ENCODE peak calls at places on chromosomes 16 and 17, in five cellular contexts. L is H1, V is HepG2, P is K562, Y is GM12878. X is an unnamed sample.

GRCh38 chr16:66478733-66479511 is 51.8 kb downstream of the BEAN1 start:
- DNase-seq in V (peak), L (peak), P (peak), Y (peak), X (peak)

GRCh38 chr16:64626771-64627170 is 495.1 kb downstream of the CDH11 start:
- DNase-seq in Y (no peak), V (no peak), L (no peak), P (no peak), X (no peak)

GRCh38 chr16:29306953-29307597 is 99.4 kb downstream of the NPIPB11 start:
- DNase-seq in Y (no peak), L (no peak), V (no peak), P (no peak), X (no peak)

GRCh38 chr17:73907601-73907910 is 263.3 kb upstream of the SDK2 start:
- DNase-seq in L (no peak), Y (no peak), V (no peak), P (no peak), X (no peak)

GRCh38 chr16:6961704-6962103 is 370.9 kb upstream of the RBFOX1 start:
- DNase-seq in L (no peak), P (no peak), V (no peak), Y (no peak), X (no peak)

GRCh38 chr16:64012166-64012565 is 1109.7 kb downstream of the CDH11 start:
- DNase-seq in Y (no peak), L (no peak), V (no peak), P (no peak), X (no peak)

GRCh38 chr17:77254961-77255741 is 114.4 kb downstream of the SEC14L1 start:
- DNase-seq in Y (no peak), P (no peak), L (no peak), V (peak), X (peak)

GRCh38 chr16:19926449-19927390 is 42.1 kb upstream of the GPRC5B start:
- DNase-seq in Y (no peak), P (peak), L (no peak), V (peak), X (no peak)

GRCh38 chr16:14089283-14089823 is 18.2 kb downstream of the MRTFB start:
- DNase-seq in Y (no peak), L (no peak), V (no peak), P (no peak), X (no peak)

GRCh38 chr17:14815079-14815478 is 450.0 kb downstream of the PMP22 start:
- DNase-seq in Y (no peak), V (no peak), P (no peak), L (no peak), X (no peak)

GRCh38 chr16:48126801-48127644 is 28.8 kb downstream of the ABCC12 start:
- DNase-seq in L (no peak), Y (no peak), V (peak), P (no peak), X (no peak)

GRCh38 chr16:22638393-22639206 is 127.9 kb downstream of the NPIPB5 start:
- DNase-seq in Y (no peak), V (no peak), P (no peak), L (no peak), X (no peak)

GRCh38 chr17:50375858-50376538 is 3.0 kb downstream of the EME1 start:
- DNase-seq in V (no peak), Y (no peak), L (no peak), P (no peak), X (peak)

GRCh38 chr16:68257251-68257905 is 6.9 kb upstream of the SLC7A6 start:
- DNase-seq in P (no peak), Y (no peak), L (no peak), V (no peak), X (no peak)

GRCh38 chr17:74008196-74008595 is 195.3 kb upstream of the RPL38 start:
- DNase-seq in P (peak), V (peak), Y (no peak), L (peak), X (peak)

GRCh38 chr16:17964196-17964595 is 372.3 kb downstream of the NPIPA8 start:
- DNase-seq in V (no peak), P (no peak), Y (no peak), L (no peak), X (no peak)

GRCh38 chr17:27879987-27880608 is 13.1 kb downstream of the LYRM9 start:
- DNase-seq in Y (peak), V (peak), P (peak), L (peak), X (peak)

GRCh38 chr17:66283971-66284370 is 18.4 kb upstream of the PRKCA start:
- DNase-seq in V (no peak), L (peak), P (no peak), Y (no peak), X (no peak)

GRCh38 chr17:15169676-15170075 is 95.5 kb downstream of the PMP22 start:
- DNase-seq in Y (no peak), P (no peak), L (no peak), V (no peak), X (no peak)

GRCh38 chr17:1714488-1714979 is 4.4 kb upstream of the TLCD2 start:
- DNase-seq in L (peak), P (peak), V (peak), Y (no peak), X (peak)

GRCh38 chr16:81292936-81293335 is 21.8 kb upstream of the GAN start:
- DNase-seq in V (no peak), P (no peak), L (no peak), Y (no peak), X (no peak)

GRCh38 chr16:72124148-72124547 is 30.5 kb downstream of the DHX38 start:
- DNase-seq in L (peak), Y (no peak), V (no peak), P (no peak), X (no peak)

GRCh38 chr17:77365584-77366186 is 224.9 kb downstream of the SEC14L1 start:
- DNase-seq in L (no peak), P (peak), V (no peak), Y (no peak), X (peak)

GRCh38 chr17:6507535-6507934 is 48.8 kb downstream of the PITPNM3 start:
- DNase-seq in V (no peak), L (no peak), Y (no peak), P (no peak), X (no peak)

GRCh38 chr16:74568961-74569631 is 37.8 kb downstream of the GLG1 start:
- DNase-seq in L (no peak), Y (no peak), P (no peak), V (no peak), X (no peak)

GRCh38 chr17:3025421-3026124 is 37.8 kb downstream of the OR1D5 start:
- DNase-seq in Y (no peak), V (no peak), L (no peak), P (no peak), X (no peak)

GRCh38 chr16:88855736-88856121 is 1.0 kb downstream of the GALNS start:
- DNase-seq in V (no peak), L (no peak), Y (no peak), P (no peak), X (no peak)

GRCh38 chr16:64416232-64417010 is 705.4 kb downstream of the CDH11 start:
- DNase-seq in P (no peak), Y (no peak), V (no peak), L (no peak), X (no peak)

GRCh38 chr16:4212934-4213296 is 29.0 kb downstream of the SRL start:
- DNase-seq in Y (no peak), V (peak), L (no peak), P (no peak), X (no peak)

GRCh38 chr16:11297492-11298142 is 16.5 kb upstream of the PRM1 start:
- DNase-seq in Y (peak), L (peak), P (peak), V (peak), X (peak)

GRCh38 chr17:11467639-11468038 is 130.6 kb upstream of the DNAH9 start:
- DNase-seq in P (no peak), L (no peak), V (no peak), Y (no peak), X (no peak)

GRCh38 chr16:82175627-82176026 is 5.6 kb upstream of the MPHOSPH6 start:
- DNase-seq in L (no peak), V (no peak), P (no peak), Y (no peak), X (no peak)

GRCh38 chr16:3769942-3770341 is 52.6 kb upstream of the TRAP1 start:
- DNase-seq in P (no peak), Y (no peak), V (no peak), L (no peak), X (no peak)

GRCh38 chr17:5832886-5833285 is 237.3 kb upstream of the WSCD1 start:
- DNase-seq in L (no peak), Y (no peak), V (peak), P (no peak), X (no peak)

GRCh38 chr16:49355923-49356665 is 17.5 kb upstream of the C16orf78 start:
- DNase-seq in V (no peak), L (no peak), Y (no peak), P (no peak), X (no peak)

GRCh38 chr17:31339906-31340661 is 18.7 kb upstream of the EVI2A start:
- DNase-seq in V (no peak), L (no peak), P (peak), Y (no peak), X (no peak)

GRCh38 chr16:8849411-8850011 is 19.3 kb downstream of the CARHSP1 start:
- DNase-seq in Y (no peak), V (no peak), L (no peak), P (no peak), X (peak)

GRCh38 chr16:8851761-8852403 is 16.9 kb downstream of the CARHSP1 start:
- DNase-seq in V (no peak), Y (no peak), L (no peak), P (no peak), X (peak)

GRCh38 chr16:8848939-8849391 is 19.8 kb downstream of the CARHSP1 start:
- DNase-seq in Y (no peak), L (no peak), V (no peak), P (no peak), X (peak)

GRCh38 chr16:8848231-8848938 is 20.4 kb downstream of the CARHSP1 start:
- DNase-seq in P (no peak), L (no peak), Y (no peak), V (no peak), X (peak)

GRCh38 chr16:8850279-8850885 is 18.4 kb downstream of the CARHSP1 start:
- DNase-seq in Y (no peak), V (peak), P (no peak), L (no peak), X (peak)
- TF ChIP-seq YY1 in Y (no peak), V (no peak), P (no peak), L (no peak), X (no peak)

GRCh38 chr17:45783593-45784292 is 377 bp upstream of the CRHR1 start:
- DNase-seq in V (no peak), L (no peak), Y (no peak), P (peak), X (peak)
- TF ChIP-seq TAF1 in V (no peak), L (no peak), Y (no peak), P (no peak), X (no peak)

DNA sequence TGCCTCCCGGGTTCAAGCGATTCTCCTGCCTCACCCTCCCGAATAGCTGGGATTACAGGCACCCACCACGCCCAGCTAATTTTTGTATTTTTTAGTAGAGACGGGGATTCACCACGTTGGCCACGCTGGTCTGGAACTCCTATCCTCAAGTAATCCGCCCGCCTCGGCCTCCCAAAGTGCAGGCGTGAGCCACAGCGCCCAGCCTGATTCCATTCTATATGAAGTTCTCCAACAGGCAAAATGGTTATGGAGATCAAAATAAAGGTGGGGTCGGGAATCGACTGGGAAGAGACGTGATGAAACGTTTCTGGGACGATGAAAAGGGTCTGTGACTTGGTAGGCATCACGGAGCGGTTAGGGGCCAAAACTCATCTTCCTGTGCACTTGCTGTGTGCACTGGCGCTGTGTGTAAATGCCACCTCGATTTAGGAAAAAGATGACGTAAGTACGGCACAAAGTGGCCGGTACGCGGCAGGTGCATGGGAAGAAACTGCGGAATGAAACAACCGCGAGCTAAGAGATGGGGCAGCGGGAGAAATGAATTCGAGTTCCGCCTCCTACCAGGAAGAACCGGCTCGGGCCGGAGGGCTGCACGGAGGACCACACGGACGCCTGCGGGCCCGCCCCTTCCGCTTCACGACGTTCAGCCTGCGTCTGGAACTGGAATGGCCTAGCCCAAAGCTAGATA is 1.6 kb downstream of the TP53 start:
- DNase-seq in Y (no peak), P (peak), L (peak), V (peak), X (peak)
- TF ChIP-seq YY1 in Y (peak), P (peak), L (peak), V (peak), X (no peak)

DNA sequence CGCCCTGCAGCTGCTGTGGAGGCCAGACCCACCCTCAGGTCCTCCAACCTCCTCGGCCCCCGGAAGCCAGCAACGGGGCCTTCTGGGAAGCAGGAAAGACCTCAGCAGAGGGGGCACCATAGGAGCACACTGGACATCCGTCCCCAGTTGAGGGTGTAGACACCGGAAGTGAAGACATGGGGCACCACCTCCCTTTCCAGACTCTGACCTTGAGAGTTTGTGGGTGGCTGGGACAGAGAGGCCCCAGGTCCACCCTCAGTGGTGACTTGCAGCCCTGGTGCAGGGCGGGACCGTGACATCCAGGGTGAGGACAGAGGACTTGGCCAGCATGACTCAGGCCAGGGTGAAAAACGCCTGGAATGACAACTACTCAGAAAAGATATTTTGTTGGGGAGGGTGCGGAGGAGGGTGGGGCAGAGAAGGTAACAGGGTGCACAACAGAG is 19.9 kb downstream of the CEP295NL start:
- DNase-seq in P (peak), L (no peak), Y (no peak), V (peak), X (peak)
- TF ChIP-seq TAF1 in P (no peak), L (no peak), Y (no peak), V (no peak), X (peak)

GRCh38 chr17:13563916-13564315 is 37.8 kb downstream of the HS3ST3A1 start:
- DNase-seq in Y (no peak), L (no peak), V (no peak), P (no peak), X (no peak)

GRCh38 chr17:13572581-13572980 is 29.1 kb downstream of the HS3ST3A1 start:
- DNase-seq in V (no peak), L (no peak), Y (no peak), P (no peak), X (no peak)

GRCh38 chr17:13569740-13570137 is 32.0 kb downstream of the HS3ST3A1 start:
- DNase-seq in V (no peak), Y (no peak), P (no peak), L (no peak), X (no peak)

GRCh38 chr17:13568746-13569739 is 32.7 kb downstream of the HS3ST3A1 start:
- DNase-seq in V (no peak), Y (no peak), L (no peak), P (no peak), X (no peak)
- TF ChIP-seq YY1 in V (no peak), Y (no peak), L (no peak), P (no peak), X (no peak)

DNA sequence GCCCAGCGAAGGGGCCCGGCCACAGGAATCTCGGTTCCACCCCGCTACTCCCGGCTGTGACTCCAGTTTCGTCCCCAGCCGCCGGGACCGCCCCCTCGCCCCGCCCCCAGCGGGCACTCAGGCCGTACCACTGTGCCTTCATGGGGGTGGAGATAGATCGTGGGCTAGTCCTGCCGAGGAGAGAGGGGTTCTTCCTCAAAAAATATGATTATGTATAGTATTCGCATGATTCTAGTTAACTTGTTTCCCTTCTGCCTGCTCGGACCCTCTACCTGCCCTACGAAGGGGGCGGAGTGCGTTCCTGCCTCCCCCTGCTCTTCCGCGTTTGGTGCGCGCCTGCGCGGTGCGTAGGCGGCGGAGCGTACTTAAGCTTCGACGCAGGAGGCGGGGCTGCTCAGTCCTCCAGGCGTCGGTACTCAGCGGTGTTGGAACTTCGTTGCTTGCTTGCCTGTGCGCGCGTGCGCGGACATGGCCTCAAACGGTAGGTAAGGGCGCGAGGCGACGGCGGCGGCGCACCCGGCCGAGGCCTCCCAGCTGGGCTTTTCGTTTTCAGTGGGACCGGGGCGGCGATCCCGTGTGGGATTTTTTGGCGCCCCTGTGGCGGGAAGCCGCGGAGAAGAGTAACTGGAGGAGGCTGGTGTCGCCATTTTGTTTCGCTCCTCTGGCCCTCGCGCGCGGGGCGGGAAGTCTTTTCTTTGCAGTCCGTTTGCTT is at the start of gene FUS:
- DNase-seq in P (peak), V (peak), L (peak), Y (peak), X (peak)
- TF ChIP-seq TAF1 in P (peak), V (peak), L (peak), Y (peak), X (peak)

DNA sequence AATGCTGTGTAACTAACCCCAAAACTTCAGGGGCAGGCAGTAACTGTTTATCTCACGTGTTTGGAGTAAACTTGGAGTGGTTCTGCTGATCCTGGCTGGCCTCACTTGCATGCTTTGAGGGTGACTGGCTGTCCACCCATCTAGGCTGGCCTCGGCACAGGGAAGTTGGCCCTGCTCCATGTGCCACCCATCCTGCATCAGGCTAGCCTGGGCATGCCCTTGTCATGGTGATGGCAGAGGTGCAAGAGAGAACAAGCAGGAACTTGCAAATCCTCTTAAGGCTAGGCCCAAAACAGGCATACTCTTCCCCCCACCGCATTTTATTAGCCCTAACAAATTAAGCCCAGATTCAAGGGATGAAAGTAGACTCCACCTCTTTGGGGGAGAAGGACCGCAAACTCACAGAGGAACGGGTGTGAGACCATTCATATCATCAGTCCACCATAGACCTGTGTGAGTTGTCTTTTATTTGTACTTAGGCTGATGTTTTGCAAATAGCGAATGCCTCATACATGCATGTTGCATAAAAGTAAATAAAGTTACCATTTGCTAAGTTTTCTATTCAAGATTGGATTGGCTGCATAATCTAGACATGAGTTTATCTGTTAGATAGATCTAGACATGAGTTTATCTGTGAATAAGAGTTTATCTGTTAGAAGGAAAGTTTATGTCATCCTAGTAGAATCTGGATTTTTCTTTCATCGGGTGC is 221.0 kb downstream of the CCDC182 start:
- DNase-seq in V (no peak), P (no peak), L (no peak), Y (no peak), X (no peak)
- TF ChIP-seq YY1 in V (no peak), P (no peak), L (no peak), Y (no peak), X (no peak)

DNA sequence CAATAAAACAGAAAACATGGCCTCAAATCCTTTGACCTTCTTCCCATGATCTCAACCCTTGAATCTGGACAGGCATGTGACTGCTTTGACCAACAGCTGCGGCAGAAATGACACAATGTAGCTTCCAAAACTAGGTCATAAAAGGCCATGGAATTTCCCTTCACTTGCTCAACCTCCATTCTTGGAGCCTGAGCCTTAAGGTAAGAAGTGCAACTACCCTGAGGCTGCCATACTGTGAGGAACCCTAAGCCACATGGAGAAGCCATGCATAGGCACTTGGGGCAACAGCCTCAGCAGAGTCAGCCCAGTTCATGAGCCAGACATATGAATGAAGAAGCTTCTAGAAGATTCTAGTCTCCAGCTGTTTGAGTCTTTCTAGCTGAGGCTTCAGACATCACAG is 75.8 kb upstream of the BRD7 start:
- DNase-seq in V (no peak), Y (no peak), L (no peak), P (no peak), X (no peak)
- TF ChIP-seq TAF1 in V (no peak), Y (no peak), L (no peak), P (no peak), X (no peak)